ENCODE peak calls at places on chromosome 12, in five cellular contexts. H, I, W, D and J are unnamed samples.

GRCh38 chr12:1509703-1510395 is 84.5 kb downstream of the FBXL14 start:
- DNase-seq in H (no peak), I (no peak), W (no peak), D (no peak), J (no peak)

GRCh38 chr12:90207799-90208198 is 499.2 kb upstream of the ATP2B1 start:
- DNase-seq in H (no peak), I (no peak), W (no peak), D (no peak), J (no peak)

GRCh38 chr12:83939718-83940117 is 972.9 kb downstream of the SLC6A15 start:
- DNase-seq in H (no peak), I (no peak), W (no peak), D (no peak), J (no peak)

GRCh38 chr12:47276253-47277070 is 196.7 kb upstream of the AMIGO2 start:
- DNase-seq in H (no peak), I (peak), W (peak), D (no peak), J (peak)

GRCh38 chr12:122399592-122400373 is 22.7 kb downstream of the CLIP1 start:
- DNase-seq in H (peak), I (peak), W (peak), D (peak), J (no peak)

GRCh38 chr12:75560167-75560566 is 48.8 kb upstream of the KRR1 start:
- DNase-seq in H (no peak), I (peak), W (peak), D (peak), J (no peak)

GRCh38 chr12:22978962-22979361 is 354.0 kb downstream of the ETNK1 start:
- DNase-seq in H (no peak), I (peak), W (no peak), D (peak), J (no peak)

GRCh38 chr12:64618953-64619590 is 8.8 kb downstream of the RASSF3 start:
- DNase-seq in H (no peak), I (peak), W (no peak), D (no peak), J (peak)

GRCh38 chr12:85504624-85505023 is 224.6 kb downstream of the ALX1 start:
- DNase-seq in H (no peak), I (no peak), W (no peak), D (no peak), J (no peak)

GRCh38 chr12:92290881-92291280 is 145.2 kb upstream of the BTG1 start:
- DNase-seq in H (no peak), I (peak), W (no peak), D (no peak), J (no peak)

GRCh38 chr12:110403975-110404675 is 617 bp upstream of the ANAPC7 start:
- DNase-seq in H (peak), I (peak), W (peak), D (peak), J (no peak)

GRCh38 chr12:118120579-118121363 is 15.2 kb upstream of the PEBP1 start:
- DNase-seq in H (peak), I (peak), W (peak), D (peak), J (no peak)

GRCh38 chr12:122888232-122888752 is 7.6 kb downstream of the VPS37B start:
- DNase-seq in H (no peak), I (peak), W (peak), D (no peak), J (no peak)

GRCh38 chr12:85273411-85274075 is 6.5 kb upstream of the ALX1 start:
- DNase-seq in H (no peak), I (no peak), W (no peak), D (no peak), J (no peak)

GRCh38 chr12:8566525-8566924 is 25.8 kb upstream of the CLEC4E start:
- DNase-seq in H (no peak), I (no peak), W (no peak), D (no peak), J (no peak)

GRCh38 chr12:39230086-39230485 is 212.8 kb downstream of the KIF21A start:
- DNase-seq in H (no peak), I (no peak), W (no peak), D (no peak), J (no peak)

GRCh38 chr12:1773937-1774655 is 46.3 kb upstream of the LRTM2 start:
- DNase-seq in H (no peak), I (peak), W (no peak), D (no peak), J (no peak)

GRCh38 chr12:81811066-81811777 is 52.1 kb upstream of the PPFIA2 start:
- DNase-seq in H (no peak), I (no peak), W (no peak), D (no peak), J (no peak)

GRCh38 chr12:4775936-4776335 is 55.7 kb downstream of the GALNT8 start:
- DNase-seq in H (no peak), I (no peak), W (no peak), D (no peak), J (no peak)

GRCh38 chr12:53589915-53590314 is 36.3 kb downstream of the ATF7 start:
- DNase-seq in H (no peak), I (no peak), W (no peak), D (no peak), J (no peak)

GRCh38 chr12:112978163-112979081 is at the start of gene OAS2:
- DNase-seq in H (no peak), I (peak), W (peak), D (no peak), J (peak)

GRCh38 chr12:128823216-128823915 is 392 bp downstream of the SLC15A4 start:
- DNase-seq in H (peak), I (no peak), W (peak), D (no peak), J (no peak)

GRCh38 chr12:130838284-130838950 is 633 bp downstream of the STX2 start:
- DNase-seq in H (peak), I (no peak), W (peak), D (no peak), J (no peak)

GRCh38 chr12:54166543-54167499 is 22.0 kb downstream of the SMUG1 start:
- DNase-seq in H (no peak), I (no peak), W (no peak), D (peak), J (no peak)

GRCh38 chr12:6158749-6159148 is 34.3 kb upstream of the VWF start:
- DNase-seq in H (no peak), I (no peak), W (no peak), D (peak), J (no peak)

GRCh38 chr12:12482150-12482761 is 80.4 kb downstream of the DUSP16 start:
- DNase-seq in H (no peak), I (no peak), W (no peak), D (no peak), J (no peak)

GRCh38 chr12:9632766-9633165 is 25.1 kb upstream of the KLRB1 start:
- DNase-seq in H (no peak), I (no peak), W (no peak), D (no peak), J (no peak)

GRCh38 chr12:96749978-96750377 is 157.1 kb upstream of the NEDD1 start:
- DNase-seq in H (no peak), I (no peak), W (no peak), D (no peak), J (no peak)

GRCh38 chr12:110649341-110649847 is 35.5 kb downstream of the TCTN1 start:
- DNase-seq in H (no peak), I (no peak), W (peak), D (peak), J (no peak)

GRCh38 chr12:29599397-29599796 is 101.9 kb upstream of the OVCH1 start:
- DNase-seq in H (no peak), I (peak), W (no peak), D (no peak), J (no peak)

GRCh38 chr12:58509116-58509885 is 411.0 kb downstream of the LRIG3 start:
- DNase-seq in H (no peak), I (peak), W (no peak), D (no peak), J (no peak)

GRCh38 chr12:53560912-53561589 is 53.8 kb upstream of the NPFF start:
- DNase-seq in H (no peak), I (no peak), W (no peak), D (no peak), J (no peak)

GRCh38 chr12:39675263-39675662 is 55.7 kb upstream of the ABCD2 start:
- DNase-seq in H (no peak), I (no peak), W (no peak), D (no peak), J (no peak)

GRCh38 chr12:72491399-72491798 is 219.2 kb downstream of the TRHDE start:
- DNase-seq in H (no peak), I (peak), W (no peak), D (no peak), J (no peak)

GRCh38 chr12:48008349-48008748 is 4.1 kb upstream of the COL2A1 start:
- DNase-seq in H (no peak), I (no peak), W (no peak), D (no peak), J (no peak)

GRCh38 chr12:124913474-124914391 is 717 bp downstream of the UBC start:
- DNase-seq in H (peak), I (peak), W (peak), D (peak), J (no peak)

GRCh38 chr12:124914392-124915248 is at the start of gene UBC:
- DNase-seq in H (peak), I (peak), W (peak), D (peak), J (no peak)

GRCh38 chr12:124916370-124917134 is 2.1 kb upstream of the UBC start:
- DNase-seq in H (no peak), I (peak), W (peak), D (no peak), J (no peak)

GRCh38 chr12:124917135-124917840 is 2.8 kb upstream of the UBC start:
- DNase-seq in H (peak), I (peak), W (peak), D (peak), J (peak)

DNA sequence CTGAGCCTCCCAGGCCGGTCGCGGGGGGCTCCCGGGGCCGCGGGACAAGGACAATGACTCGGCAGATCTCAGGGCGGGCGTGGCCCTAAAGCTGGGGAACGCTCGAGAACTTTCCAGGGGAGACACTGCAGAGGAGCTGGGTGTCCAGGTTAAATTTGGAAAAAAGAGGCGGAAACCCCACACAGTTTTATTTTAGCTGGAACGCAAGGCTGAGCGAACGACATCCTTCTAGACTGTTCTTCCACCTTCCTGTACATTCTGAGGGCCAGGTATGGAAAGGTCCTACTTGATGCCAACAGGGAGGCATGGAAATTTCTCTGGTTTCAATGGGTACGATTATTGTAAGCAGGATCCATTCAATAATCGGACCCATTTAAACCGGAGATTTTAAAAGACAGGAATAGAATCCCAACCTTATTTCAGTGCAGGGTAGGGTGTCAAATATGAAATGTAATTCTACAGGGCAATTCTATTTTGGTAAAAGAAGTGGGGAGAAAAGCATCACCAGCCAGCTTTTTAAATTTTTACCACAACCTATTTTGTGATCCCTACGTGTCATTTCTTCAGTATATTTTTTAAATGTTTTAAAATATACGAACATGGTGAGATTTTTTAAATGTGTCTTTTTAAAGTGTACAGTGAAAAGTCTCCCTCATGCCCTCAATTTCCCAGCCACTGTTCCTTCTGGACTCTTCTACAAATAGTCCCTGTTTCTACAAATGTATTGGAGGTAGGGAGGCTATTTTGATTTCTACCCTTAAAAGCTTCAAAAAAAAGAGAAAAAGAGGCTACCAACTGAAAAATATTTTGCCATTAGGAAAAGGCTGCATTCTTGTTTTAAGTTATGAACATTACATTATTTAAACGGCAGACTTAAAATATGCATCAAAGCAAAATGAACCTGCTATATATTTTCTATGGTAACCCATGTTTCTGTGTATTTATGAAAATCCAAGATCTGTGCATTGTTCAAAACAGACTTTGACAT is 1.1 kb upstream of the UBC start:
- DNase-seq in H (no peak), I (peak), W (peak), D (no peak), J (no peak)
- TF ChIP-seq MXI1 in H (no peak), I (no peak), W (no peak), D (no peak), J (peak)

GRCh38 chr12:105273601-105274000 is 37.6 kb upstream of the APPL2 start:
- DNase-seq in H (no peak), I (no peak), W (no peak), D (no peak), J (no peak)
- TF ChIP-seq MXI1 in H (no peak), I (no peak), W (no peak), D (no peak), J (no peak)

DNA sequence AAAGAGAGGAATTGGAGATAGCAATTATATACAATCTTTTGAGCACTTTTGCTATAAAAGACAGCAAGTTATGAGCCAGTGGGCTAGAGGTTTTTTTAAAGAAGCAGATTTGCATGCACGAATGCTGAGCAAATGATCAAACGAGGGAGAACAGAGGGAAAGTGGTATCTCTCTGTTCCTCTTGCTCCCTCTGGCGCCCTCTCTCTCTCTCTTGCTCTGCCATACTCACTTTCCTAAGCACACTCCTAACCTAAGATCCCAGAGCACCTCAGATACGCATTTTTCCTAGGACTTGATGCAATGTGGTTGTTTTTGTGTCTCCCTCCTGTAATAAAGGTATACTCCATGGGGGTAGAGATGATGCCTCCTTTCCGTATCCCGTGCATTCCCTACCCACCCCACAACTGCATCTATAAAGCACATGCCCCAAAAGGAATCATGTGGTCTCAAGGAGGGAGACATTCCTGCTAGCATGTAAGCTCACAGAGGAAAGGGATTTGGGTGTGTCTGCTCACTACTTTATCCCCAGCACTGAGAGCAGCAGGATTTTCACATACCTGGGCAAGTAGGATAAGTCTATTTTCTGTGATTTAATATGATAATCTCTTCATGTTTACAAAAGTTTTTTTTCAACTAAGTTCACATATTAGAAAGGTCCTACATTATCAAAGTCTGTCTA is 270.2 kb downstream of the SSPN start:
- DNase-seq in H (no peak), I (no peak), W (no peak), D (no peak), J (no peak)
- TF ChIP-seq MXI1 in H (no peak), I (no peak), W (no peak), D (no peak), J (no peak)

GRCh38 chr12:50740307-50740706 is 23.6 kb upstream of the ATF1 start:
- DNase-seq in H (no peak), I (no peak), W (no peak), D (no peak), J (no peak)
- TF ChIP-seq MXI1 in H (no peak), I (no peak), W (no peak), D (no peak), J (no peak)